ENCODE peak calls at places on chromosomes 7 and 10, in four cellular contexts. One of them, this sample, is unnamed.

GRCh38 chr10:119022846-119023552 is 6.5 kb upstream of the NANOS1 start:
- DNase-seq in H1: peak
- DNase-seq in K562: no peak
- DNase-seq in HCT116: no peak
- DNase-seq in this sample: no peak

GRCh38 chr7:131830681-131831080 is 274.3 kb upstream of the PODXL start:
- DNase-seq in HCT116: no peak
- DNase-seq in H1: no peak
- DNase-seq in K562: no peak
- DNase-seq in this sample: no peak

GRCh38 chr10:91691981-91692380 is 59.1 kb upstream of the PPP1R3C start:
- DNase-seq in K562: no peak
- DNase-seq in H1: no peak
- DNase-seq in HCT116: no peak
- DNase-seq in this sample: no peak

GRCh38 chr7:2405601-2406345 is 2.4 kb downstream of the CHST12 start:
- DNase-seq in H1: no peak
- DNase-seq in K562: peak
- DNase-seq in HCT116: no peak
- DNase-seq in this sample: peak

GRCh38 chr7:47343056-47343455 is 238.9 kb downstream of the TNS3 start:
- DNase-seq in K562: no peak
- DNase-seq in HCT116: no peak
- DNase-seq in H1: no peak
- DNase-seq in this sample: no peak

GRCh38 chr10:81034376-81034775 is 496.7 kb downstream of the SH2D4B start:
- DNase-seq in H1: no peak
- DNase-seq in K562: no peak
- DNase-seq in HCT116: no peak
- DNase-seq in this sample: no peak

GRCh38 chr10:26269754-26270153 is 53.2 kb downstream of the GAD2 start:
- DNase-seq in HCT116: peak
- DNase-seq in H1: no peak
- DNase-seq in K562: peak
- DNase-seq in this sample: no peak

GRCh38 chr7:91784469-91784868 is 96.0 kb downstream of the MTERF1 start:
- DNase-seq in H1: no peak
- DNase-seq in HCT116: peak
- DNase-seq in K562: peak
- DNase-seq in this sample: no peak

GRCh38 chr10:12549297-12549696 is 199.9 kb downstream of the CAMK1D start:
- DNase-seq in H1: no peak
- DNase-seq in HCT116: peak
- DNase-seq in K562: peak
- DNase-seq in this sample: no peak

GRCh38 chr10:17651891-17652290 is 7.9 kb downstream of the STAM start:
- DNase-seq in HCT116: no peak
- DNase-seq in K562: no peak
- DNase-seq in H1: no peak
- DNase-seq in this sample: no peak

GRCh38 chr7:105238198-105238765 is 150.4 kb downstream of the SRPK2 start:
- DNase-seq in HCT116: no peak
- DNase-seq in K562: no peak
- DNase-seq in H1: no peak
- DNase-seq in this sample: no peak

GRCh38 chr7:69687739-69688431 is 89.6 kb downstream of the AUTS2 start:
- DNase-seq in H1: no peak
- DNase-seq in HCT116: no peak
- DNase-seq in K562: no peak
- DNase-seq in this sample: no peak

GRCh38 chr7:103626776-103627175 is 180.8 kb upstream of the SLC26A5 start:
- DNase-seq in K562: no peak
- DNase-seq in H1: no peak
- DNase-seq in HCT116: no peak
- DNase-seq in this sample: no peak

GRCh38 chr10:7179536-7179935 is 231.3 kb downstream of the SFMBT2 start:
- DNase-seq in H1: no peak
- DNase-seq in HCT116: no peak
- DNase-seq in K562: peak
- DNase-seq in this sample: no peak

GRCh38 chr7:3780016-3780415 is 479.0 kb downstream of the SDK1 start:
- DNase-seq in K562: no peak
- DNase-seq in H1: no peak
- DNase-seq in HCT116: no peak
- DNase-seq in this sample: no peak

GRCh38 chr7:74505426-74506328 is 52.0 kb downstream of the GTF2IRD1 start:
- DNase-seq in K562: no peak
- DNase-seq in HCT116: no peak
- DNase-seq in H1: no peak
- DNase-seq in this sample: no peak

GRCh38 chr7:117871778-117872538 is 1.3 kb downstream of the CTTNBP2 start:
- DNase-seq in HCT116: no peak
- DNase-seq in K562: no peak
- DNase-seq in H1: peak
- DNase-seq in this sample: no peak

GRCh38 chr7:106598663-106599342 is 62.2 kb downstream of the CCDC71L start:
- DNase-seq in H1: peak
- DNase-seq in HCT116: peak
- DNase-seq in K562: peak
- DNase-seq in this sample: peak

GRCh38 chr10:124045245-124045644 is 48.2 kb downstream of the CHST15 start:
- DNase-seq in HCT116: no peak
- DNase-seq in K562: no peak
- DNase-seq in H1: no peak
- DNase-seq in this sample: no peak
- TF ChIP-seq EGR1 in HCT116: no peak
- TF ChIP-seq EGR1 in K562: no peak
- TF ChIP-seq EGR1 in H1: no peak
- TF ChIP-seq EGR1 in this sample: no peak

DNA sequence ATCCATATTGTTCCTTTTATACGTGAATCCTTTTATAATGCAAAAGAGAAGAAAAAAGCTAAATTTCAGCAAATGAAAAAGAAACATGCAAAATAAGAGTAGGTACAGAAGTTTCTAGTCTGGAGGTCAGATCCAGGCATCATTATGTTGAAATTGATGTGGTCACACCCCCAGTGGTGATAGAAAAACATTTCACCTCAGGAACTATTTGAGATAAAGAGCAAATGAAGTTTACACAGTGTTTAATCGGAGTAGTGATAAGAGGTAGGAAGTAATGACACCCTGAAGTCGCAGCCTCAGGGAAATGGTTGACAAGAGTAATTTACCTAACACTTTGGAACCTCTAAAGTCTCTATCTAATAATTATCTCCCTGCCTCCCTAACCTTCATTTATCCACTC is 536.0 kb upstream of the STEAP1 start:
- DNase-seq in K562: no peak
- DNase-seq in H1: no peak
- DNase-seq in HCT116: no peak
- DNase-seq in this sample: no peak
- TF ChIP-seq EGR1 in K562: no peak
- TF ChIP-seq EGR1 in H1: no peak
- TF ChIP-seq EGR1 in HCT116: no peak
- TF ChIP-seq EGR1 in this sample: no peak

GRCh38 chr10:63504145-63504881 is 16.9 kb upstream of the REEP3 start:
- DNase-seq in HCT116: no peak
- DNase-seq in H1: no peak
- DNase-seq in K562: peak
- DNase-seq in this sample: no peak
- TF ChIP-seq EGR1 in HCT116: no peak
- TF ChIP-seq EGR1 in H1: no peak
- TF ChIP-seq EGR1 in K562: no peak
- TF ChIP-seq EGR1 in this sample: no peak

GRCh38 chr10:125023862-125024495 is 82.1 kb downstream of the ZRANB1 start:
- DNase-seq in K562: no peak
- DNase-seq in H1: no peak
- DNase-seq in HCT116: no peak
- DNase-seq in this sample: no peak

GRCh38 chr10:125024496-125025234 is 82.7 kb downstream of the ZRANB1 start:
- DNase-seq in HCT116: no peak
- DNase-seq in H1: no peak
- DNase-seq in K562: no peak
- DNase-seq in this sample: no peak

GRCh38 chr10:125021686-125022374 is 79.9 kb downstream of the ZRANB1 start:
- DNase-seq in H1: no peak
- DNase-seq in K562: no peak
- DNase-seq in HCT116: no peak
- DNase-seq in this sample: no peak

GRCh38 chr10:125022671-125023070 is 80.7 kb downstream of the ZRANB1 start:
- DNase-seq in H1: no peak
- DNase-seq in K562: no peak
- DNase-seq in HCT116: no peak
- DNase-seq in this sample: no peak

DNA sequence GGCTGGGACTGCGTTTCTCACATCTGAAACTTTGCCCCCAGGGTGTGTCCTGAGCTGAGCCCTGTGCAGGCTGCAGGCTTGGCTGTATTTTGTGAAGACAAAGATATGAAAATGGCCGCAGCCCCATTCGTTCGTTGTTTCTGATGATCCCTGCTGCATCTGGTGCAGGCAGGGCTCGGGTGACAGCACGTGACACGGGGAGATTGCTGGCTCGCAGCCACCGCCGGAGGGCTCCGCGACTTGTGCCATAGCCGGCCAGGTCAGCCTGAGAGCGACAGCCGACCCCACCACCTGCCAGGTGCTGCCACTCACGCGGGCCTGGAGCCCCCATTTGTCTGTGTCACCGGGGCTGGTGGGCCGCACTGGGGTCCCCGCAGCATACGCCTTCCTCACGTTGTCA is 81.3 kb downstream of the ZRANB1 start:
- DNase-seq in K562: no peak
- DNase-seq in HCT116: no peak
- DNase-seq in H1: no peak
- DNase-seq in this sample: no peak
- TF ChIP-seq EGR1 in K562: no peak
- TF ChIP-seq EGR1 in HCT116: no peak
- TF ChIP-seq EGR1 in H1: no peak
- TF ChIP-seq EGR1 in this sample: no peak